ENCODE peak calls at places on chromosomes 2 and 18, in six cellular contexts. One of them, this sample, is unnamed. For H3K27me3, the result is how much of the 10 kb centered on the place peaks cover.

GRCh38 chr2:11411768-11412448 is 54.1 kb downstream of the E2F6 start:
- DNase-seq in stomach: peak
- DNase-seq in neural progenitor cell: peak
- DNase-seq in HCT116: no peak
- DNase-seq in dorsolateral prefrontal cortex: peak
- DNase-seq in PC-3: peak
- DNase-seq in this sample: no peak

GRCh38 chr18:51195602-51196115 is 1.8 kb downstream of the MEX3C start:
- DNase-seq in dorsolateral prefrontal cortex: no peak
- DNase-seq in stomach: no peak
- DNase-seq in HCT116: peak
- DNase-seq in PC-3: peak
- DNase-seq in neural progenitor cell: peak
- DNase-seq in this sample: peak

GRCh38 chr2:125227843-125228392 is 1202.8 kb downstream of the CNTNAP5 start:
- DNase-seq in dorsolateral prefrontal cortex: no peak
- DNase-seq in neural progenitor cell: no peak
- DNase-seq in stomach: no peak
- DNase-seq in PC-3: no peak
- DNase-seq in HCT116: no peak
- DNase-seq in this sample: no peak

GRCh38 chr2:18156002-18156401 is 277.5 kb downstream of the KCNS3 start:
- DNase-seq in PC-3: no peak
- DNase-seq in neural progenitor cell: no peak
- DNase-seq in dorsolateral prefrontal cortex: no peak
- DNase-seq in stomach: no peak
- DNase-seq in HCT116: no peak
- DNase-seq in this sample: no peak

GRCh38 chr2:117562654-117563053 is 251.8 kb upstream of the DDX18 start:
- DNase-seq in dorsolateral prefrontal cortex: no peak
- DNase-seq in stomach: no peak
- DNase-seq in neural progenitor cell: no peak
- DNase-seq in HCT116: no peak
- DNase-seq in PC-3: no peak
- DNase-seq in this sample: no peak

GRCh38 chr18:9796933-9797549 is 88.7 kb upstream of the TXNDC2 start:
- DNase-seq in neural progenitor cell: no peak
- DNase-seq in stomach: no peak
- DNase-seq in PC-3: peak
- DNase-seq in HCT116: no peak
- DNase-seq in dorsolateral prefrontal cortex: no peak
- DNase-seq in this sample: peak

GRCh38 chr2:119221609-119222008 is 2.0 kb upstream of the STEAP3 start:
- DNase-seq in stomach: no peak
- DNase-seq in PC-3: no peak
- DNase-seq in neural progenitor cell: no peak
- DNase-seq in HCT116: no peak
- DNase-seq in dorsolateral prefrontal cortex: no peak
- DNase-seq in this sample: no peak

GRCh38 chr2:225842939-225843338 is 443.4 kb downstream of the NYAP2 start:
- DNase-seq in stomach: no peak
- DNase-seq in PC-3: no peak
- DNase-seq in HCT116: no peak
- DNase-seq in neural progenitor cell: no peak
- DNase-seq in dorsolateral prefrontal cortex: no peak
- DNase-seq in this sample: no peak

GRCh38 chr2:127102464-127103242 is 4.3 kb downstream of the BIN1 start:
- DNase-seq in dorsolateral prefrontal cortex: no peak
- DNase-seq in HCT116: no peak
- DNase-seq in neural progenitor cell: no peak
- DNase-seq in stomach: no peak
- DNase-seq in PC-3: no peak
- DNase-seq in this sample: no peak

GRCh38 chr18:55302337-55302833 is 285.6 kb downstream of the TCF4 start:
- DNase-seq in PC-3: no peak
- DNase-seq in HCT116: no peak
- DNase-seq in stomach: no peak
- DNase-seq in neural progenitor cell: peak
- DNase-seq in dorsolateral prefrontal cortex: no peak
- DNase-seq in this sample: no peak

GRCh38 chr2:44772670-44773378 is 168.7 kb upstream of the SIX3 start:
- DNase-seq in stomach: no peak
- DNase-seq in PC-3: no peak
- DNase-seq in HCT116: no peak
- DNase-seq in neural progenitor cell: peak
- DNase-seq in dorsolateral prefrontal cortex: no peak
- DNase-seq in this sample: no peak

GRCh38 chr2:145085616-145086015 is 565.7 kb upstream of the ZEB2 start:
- DNase-seq in stomach: no peak
- DNase-seq in HCT116: no peak
- DNase-seq in neural progenitor cell: no peak
- DNase-seq in dorsolateral prefrontal cortex: no peak
- DNase-seq in PC-3: no peak
- DNase-seq in this sample: no peak

GRCh38 chr2:149410701-149411484 is 80.5 kb downstream of the LYPD6 start:
- DNase-seq in HCT116: no peak
- DNase-seq in PC-3: peak
- DNase-seq in dorsolateral prefrontal cortex: no peak
- DNase-seq in stomach: no peak
- DNase-seq in neural progenitor cell: no peak
- DNase-seq in this sample: peak

GRCh38 chr2:195319112-195319460 is 337.9 kb upstream of the SLC39A10 start:
- DNase-seq in dorsolateral prefrontal cortex: no peak
- DNase-seq in HCT116: no peak
- DNase-seq in PC-3: peak
- DNase-seq in stomach: no peak
- DNase-seq in neural progenitor cell: no peak
- DNase-seq in this sample: peak

GRCh38 chr2:223486741-223487140 is 115.4 kb downstream of the SCG2 start:
- DNase-seq in neural progenitor cell: no peak
- DNase-seq in dorsolateral prefrontal cortex: no peak
- DNase-seq in stomach: no peak
- DNase-seq in PC-3: no peak
- DNase-seq in HCT116: no peak
- DNase-seq in this sample: no peak

GRCh38 chr2:151491496-151491895 is 81.8 kb downstream of the RIF1 start:
- DNase-seq in neural progenitor cell: no peak
- DNase-seq in stomach: no peak
- DNase-seq in PC-3: no peak
- DNase-seq in dorsolateral prefrontal cortex: no peak
- DNase-seq in HCT116: no peak
- DNase-seq in this sample: no peak

GRCh38 chr2:240686460-240686859 is 3.8 kb upstream of the AQP12B start:
- DNase-seq in PC-3: no peak
- DNase-seq in stomach: no peak
- DNase-seq in neural progenitor cell: no peak
- DNase-seq in HCT116: no peak
- DNase-seq in dorsolateral prefrontal cortex: no peak
- DNase-seq in this sample: no peak

GRCh38 chr2:43455735-43456642 is 139.8 kb downstream of the THADA start:
- DNase-seq in dorsolateral prefrontal cortex: no peak
- DNase-seq in neural progenitor cell: no peak
- DNase-seq in PC-3: peak
- DNase-seq in stomach: no peak
- DNase-seq in HCT116: no peak
- DNase-seq in this sample: no peak

GRCh38 chr2:232377319-232377718 is 1.2 kb upstream of the ALPP start:
- DNase-seq in PC-3: no peak
- DNase-seq in dorsolateral prefrontal cortex: no peak
- DNase-seq in neural progenitor cell: no peak
- DNase-seq in stomach: no peak
- DNase-seq in HCT116: no peak
- DNase-seq in this sample: no peak

GRCh38 chr2:200575957-200576356 is 9.9 kb upstream of the AOX1 start:
- DNase-seq in stomach: no peak
- DNase-seq in neural progenitor cell: no peak
- DNase-seq in dorsolateral prefrontal cortex: no peak
- DNase-seq in PC-3: peak
- DNase-seq in HCT116: no peak
- DNase-seq in this sample: no peak
- TF ChIP-seq CTCF in stomach: no peak
- TF ChIP-seq CTCF in neural progenitor cell: peak
- TF ChIP-seq CTCF in dorsolateral prefrontal cortex: peak
- TF ChIP-seq CTCF in PC-3: peak
- TF ChIP-seq CTCF in HCT116: peak
- TF ChIP-seq CTCF in this sample: peak

DNA sequence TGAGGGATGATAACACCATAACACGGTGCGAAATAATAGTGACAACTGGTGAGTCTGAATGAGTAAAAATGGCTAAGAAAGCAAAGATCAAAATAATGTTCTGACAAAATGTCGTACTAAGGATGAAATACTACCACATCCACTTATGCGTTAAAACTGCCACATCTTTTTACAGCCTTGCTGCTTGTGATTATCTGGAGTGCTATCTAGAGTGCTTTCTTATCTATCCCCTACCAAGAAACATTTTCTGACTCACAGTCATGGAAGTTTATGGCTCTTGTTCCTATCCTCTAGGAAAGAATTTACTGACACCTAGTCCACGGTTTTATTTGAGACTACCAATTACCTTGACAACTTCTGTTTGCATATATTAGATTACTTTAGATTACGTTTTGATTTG is 929.7 kb downstream of the LRP1B start:
- DNase-seq in HCT116: no peak
- DNase-seq in neural progenitor cell: no peak
- DNase-seq in stomach: no peak
- DNase-seq in PC-3: no peak
- DNase-seq in dorsolateral prefrontal cortex: no peak
- DNase-seq in this sample: no peak
- H3K27me3 ChIP-seq in HCT116: under half
- H3K27me3 ChIP-seq in neural progenitor cell: under half
- H3K27me3 ChIP-seq in stomach: under half
- H3K27me3 ChIP-seq in PC-3: under half
- H3K27me3 ChIP-seq in dorsolateral prefrontal cortex: under half
- H3K27me3 ChIP-seq in this sample: under half

DNA sequence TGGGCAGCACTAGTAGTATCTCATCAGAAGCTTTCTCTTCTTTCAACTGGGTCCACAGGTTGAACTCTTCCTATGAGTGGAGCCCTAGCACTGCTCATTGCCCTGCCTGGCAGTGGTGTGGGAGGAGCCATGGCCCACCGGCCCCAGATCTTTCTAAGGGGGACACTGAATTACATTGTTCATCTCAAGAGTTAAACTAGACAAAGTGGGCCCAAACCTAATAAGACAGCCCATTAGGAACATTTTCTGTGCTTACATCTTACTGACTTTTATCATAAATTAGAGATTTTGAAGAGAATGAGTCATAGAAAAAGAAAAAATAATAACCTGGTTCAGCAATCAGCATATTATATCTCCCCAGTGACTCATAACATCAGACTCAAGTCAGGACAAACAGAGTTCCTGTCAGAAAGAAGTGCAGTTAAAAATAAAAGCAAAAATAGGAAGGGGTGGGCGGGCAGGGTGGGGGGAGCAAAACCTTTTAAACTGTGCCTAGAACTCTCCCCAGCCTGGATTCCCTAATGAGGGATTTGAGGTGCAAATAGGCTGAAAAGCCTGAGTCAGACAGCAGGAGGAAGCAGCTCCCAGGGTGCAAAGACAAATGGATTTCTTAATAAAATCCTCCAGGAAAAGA is 161.6 kb upstream of the TRIB2 start:
- DNase-seq in neural progenitor cell: peak
- DNase-seq in PC-3: peak
- DNase-seq in HCT116: no peak
- DNase-seq in stomach: no peak
- DNase-seq in dorsolateral prefrontal cortex: no peak
- DNase-seq in this sample: no peak
- TF ChIP-seq CTCF in neural progenitor cell: peak
- TF ChIP-seq CTCF in PC-3: peak
- TF ChIP-seq CTCF in HCT116: no peak
- TF ChIP-seq CTCF in stomach: no peak
- TF ChIP-seq CTCF in dorsolateral prefrontal cortex: no peak
- TF ChIP-seq CTCF in this sample: no peak

GRCh38 chr2:134718956-134719814 is at the start of gene TMEM163:
- DNase-seq in dorsolateral prefrontal cortex: peak
- DNase-seq in HCT116: no peak
- DNase-seq in neural progenitor cell: peak
- DNase-seq in PC-3: peak
- DNase-seq in stomach: peak
- DNase-seq in this sample: no peak

GRCh38 chr2:134722728-134723127 is 3.9 kb upstream of the TMEM163 start:
- DNase-seq in neural progenitor cell: peak
- DNase-seq in HCT116: no peak
- DNase-seq in stomach: no peak
- DNase-seq in PC-3: no peak
- DNase-seq in dorsolateral prefrontal cortex: no peak
- DNase-seq in this sample: no peak

GRCh38 chr2:134724341-134724740 is 5.5 kb upstream of the TMEM163 start:
- DNase-seq in dorsolateral prefrontal cortex: no peak
- DNase-seq in HCT116: no peak
- DNase-seq in neural progenitor cell: no peak
- DNase-seq in stomach: no peak
- DNase-seq in PC-3: no peak
- DNase-seq in this sample: no peak

GRCh38 chr2:134718095-134718955 is 475 bp downstream of the TMEM163 start:
- DNase-seq in dorsolateral prefrontal cortex: peak
- DNase-seq in stomach: peak
- DNase-seq in PC-3: no peak
- DNase-seq in HCT116: no peak
- DNase-seq in neural progenitor cell: peak
- DNase-seq in this sample: no peak

GRCh38 chr2:134721596-134721995 is 2.8 kb upstream of the TMEM163 start:
- DNase-seq in neural progenitor cell: no peak
- DNase-seq in HCT116: no peak
- DNase-seq in PC-3: no peak
- DNase-seq in stomach: no peak
- DNase-seq in dorsolateral prefrontal cortex: no peak
- DNase-seq in this sample: no peak
- H3K27me3 ChIP-seq in neural progenitor cell: half or more
- H3K27me3 ChIP-seq in HCT116: under half
- H3K27me3 ChIP-seq in PC-3: under half
- H3K27me3 ChIP-seq in stomach: half or more
- H3K27me3 ChIP-seq in dorsolateral prefrontal cortex: under half
- H3K27me3 ChIP-seq in this sample: under half

GRCh38 chr2:216663106-216663505 is 29.9 kb downstream of the IGFBP2 start:
- DNase-seq in stomach: no peak
- DNase-seq in PC-3: no peak
- DNase-seq in HCT116: no peak
- DNase-seq in neural progenitor cell: no peak
- DNase-seq in dorsolateral prefrontal cortex: no peak
- DNase-seq in this sample: no peak

GRCh38 chr2:216663846-216664245 is 30.6 kb downstream of the IGFBP2 start:
- DNase-seq in neural progenitor cell: no peak
- DNase-seq in dorsolateral prefrontal cortex: no peak
- DNase-seq in HCT116: no peak
- DNase-seq in PC-3: no peak
- DNase-seq in stomach: no peak
- DNase-seq in this sample: no peak

GRCh38 chr2:216665717-216666116 is 29.6 kb downstream of the IGFBP5 start:
- DNase-seq in PC-3: peak
- DNase-seq in stomach: peak
- DNase-seq in HCT116: no peak
- DNase-seq in neural progenitor cell: peak
- DNase-seq in dorsolateral prefrontal cortex: no peak
- DNase-seq in this sample: no peak

GRCh38 chr2:216665240-216665639 is 30.1 kb downstream of the IGFBP5 start:
- DNase-seq in neural progenitor cell: peak
- DNase-seq in PC-3: peak
- DNase-seq in stomach: peak
- DNase-seq in HCT116: no peak
- DNase-seq in dorsolateral prefrontal cortex: no peak
- DNase-seq in this sample: no peak

GRCh38 chr2:216664593-216665034 is 30.7 kb downstream of the IGFBP5 start:
- DNase-seq in stomach: peak
- DNase-seq in neural progenitor cell: peak
- DNase-seq in PC-3: peak
- DNase-seq in HCT116: no peak
- DNase-seq in dorsolateral prefrontal cortex: no peak
- DNase-seq in this sample: no peak
- TF ChIP-seq CTCF in stomach: no peak
- TF ChIP-seq CTCF in neural progenitor cell: peak
- TF ChIP-seq CTCF in PC-3: peak
- TF ChIP-seq CTCF in HCT116: peak
- TF ChIP-seq CTCF in dorsolateral prefrontal cortex: no peak
- TF ChIP-seq CTCF in this sample: peak